ENCODE peak calls at places on chromosomes 11 and 22, in four cellular contexts. C, U, K and T are unnamed samples.

GRCh38 chr11:29243616-29244015 is 773.2 kb downstream of the KCNA4 start:
- DNase-seq in C (no peak), U (no peak), K (no peak), T (no peak)

GRCh38 chr22:35981900-35982299 is 46.7 kb downstream of the RBFOX2 start:
- DNase-seq in C (no peak), U (no peak), K (no peak), T (no peak)

GRCh38 chr11:19441752-19442553 is 201.2 kb upstream of the E2F8 start:
- DNase-seq in C (peak; percentile 78), U (no peak), K (peak; percentile 66), T (peak; percentile 37)

GRCh38 chr11:96198466-96198808 is 144.6 kb downstream of the MAML2 start:
- DNase-seq in C (no peak), U (no peak), K (no peak), T (no peak)

GRCh38 chr22:39534591-39535301 is 2.2 kb upstream of the RPS19BP1 start:
- DNase-seq in C (peak; percentile 87), U (peak; percentile 75), K (no peak), T (no peak)

GRCh38 chr11:8886332-8886731 is 24.7 kb upstream of the AKIP1 start:
- DNase-seq in C (no peak), U (peak; percentile 36), K (no peak), T (no peak)

GRCh38 chr11:7597620-7598019 is 75.7 kb downstream of the CYB5R2 start:
- DNase-seq in C (no peak), U (no peak), K (no peak), T (no peak)

GRCh38 chr22:25403284-25403606 is 161.2 kb upstream of the GRK3 start:
- DNase-seq in C (peak; percentile 7), U (no peak), K (no peak), T (no peak)

GRCh38 chr11:34837246-34837856 is 78.8 kb downstream of the APIP start:
- DNase-seq in C (no peak), U (no peak), K (no peak), T (no peak)

GRCh38 chr11:64729851-64730382 is 6.9 kb upstream of the NRXN2 start:
- DNase-seq in C (no peak), U (no peak), K (no peak), T (no peak)